ENCODE peak calls at places on chromosomes 11 and 22, in ten cellular contexts. G, L, R, H, P, Z, E, O, C and W are unnamed samples.

GRCh38 chr11:116326146-116326545 is 446.6 kb downstream of the BUD13 start:
- DNase-seq in Z (no peak), O (no peak), E (no peak), P (no peak), H (no peak), G (no peak), R (no peak), L (no peak), C (no peak), W (no peak)

GRCh38 chr11:975824-976223 is 50.2 kb downstream of the AP2A2 start:
- DNase-seq in C (no peak), H (peak), Z (no peak), E (no peak), R (no peak), P (no peak), O (peak), G (peak), L (no peak), W (no peak)

GRCh38 chr11:3837793-3838192 is 3.0 kb downstream of the RHOG start:
- DNase-seq in Z (no peak), R (no peak), H (no peak), E (peak), L (no peak), O (peak), P (no peak), G (peak), C (peak), W (peak)

GRCh38 chr11:111707039-111707690 is 59.0 kb downstream of the PPP2R1B start:
- DNase-seq in C (no peak), L (no peak), H (peak), R (peak), O (no peak), P (peak), E (peak), G (peak), Z (no peak), W (peak)

GRCh38 chr11:10181811-10182210 is 112.2 kb downstream of the SBF2 start:
- DNase-seq in R (peak), P (no peak), G (peak), E (no peak), C (no peak), Z (no peak), O (no peak), L (no peak), H (no peak), W (peak)

GRCh38 chr11:297666-298405 is 1.5 kb downstream of the IFITM5 start:
- DNase-seq in H (no peak), L (no peak), Z (peak), G (peak), R (no peak), E (peak), O (peak), P (peak), C (peak), W (no peak)

GRCh38 chr11:79458712-79459111 is 17.9 kb upstream of the TENM4 start:
- DNase-seq in C (no peak), O (no peak), H (no peak), G (no peak), Z (no peak), L (no peak), P (no peak), R (no peak), E (no peak), W (no peak)

GRCh38 chr11:2564588-2565440 is 120.0 kb downstream of the KCNQ1 start:
- DNase-seq in E (no peak), L (no peak), P (peak), O (no peak), R (no peak), Z (peak), H (no peak), G (no peak), C (peak), W (no peak)

GRCh38 chr22:33821290-33821689 is 99.0 kb downstream of the LARGE1 start:
- DNase-seq in R (no peak), E (no peak), L (no peak), P (no peak), Z (no peak), O (no peak), H (no peak), C (no peak), G (peak), W (no peak)

GRCh38 chr22:44026630-44027511 is 2.8 kb downstream of the PARVB start:
- DNase-seq in Z (no peak), E (peak), H (no peak), G (peak), R (no peak), P (peak), C (peak), O (peak), L (no peak), W (no peak)

GRCh38 chr11:70205766-70206165 is 2.7 kb downstream of the FADD start:
- DNase-seq in H (no peak), O (peak), E (no peak), Z (peak), R (no peak), L (no peak), P (no peak), C (no peak), G (no peak), W (no peak)

GRCh38 chr11:25711008-25711407 is 620.9 kb upstream of the ANO3 start:
- DNase-seq in C (no peak), E (no peak), H (no peak), Z (no peak), G (no peak), P (no peak), L (no peak), R (no peak), O (no peak), W (no peak)

GRCh38 chr11:32154275-32154674 is 63.4 kb downstream of the RCN1 start:
- DNase-seq in R (peak), Z (no peak), E (no peak), L (no peak), C (no peak), G (peak), P (no peak), H (no peak), O (no peak), W (peak)

GRCh38 chr11:103928040-103928555 is 108.3 kb upstream of the DDI1 start:
- DNase-seq in H (no peak), Z (no peak), G (no peak), C (no peak), R (no peak), E (no peak), O (no peak), P (no peak), L (no peak), W (no peak)

GRCh38 chr11:103929168-103929903 is 107.1 kb upstream of the DDI1 start:
- DNase-seq in G (no peak), E (no peak), O (no peak), R (no peak), P (no peak), H (no peak), L (no peak), C (no peak), Z (no peak), W (no peak)

GRCh38 chr11:103926990-103927389 is 109.5 kb upstream of the DDI1 start:
- DNase-seq in P (no peak), E (no peak), L (no peak), Z (no peak), G (no peak), R (no peak), O (no peak), C (no peak), H (no peak), W (no peak)

GRCh38 chr11:103924166-103925013 is 112.0 kb upstream of the DDI1 start:
- DNase-seq in Z (no peak), O (no peak), R (no peak), P (no peak), G (no peak), C (no peak), L (no peak), E (no peak), H (no peak), W (no peak)

GRCh38 chr11:103927535-103927934 is 108.9 kb upstream of the DDI1 start:
- DNase-seq in G (peak), P (no peak), R (no peak), O (no peak), E (no peak), L (no peak), C (no peak), H (no peak), Z (no peak), W (peak)
- TF ChIP-seq CTCF in G (peak), P (peak), R (peak), O (peak), E (peak), L (peak), C (no peak), H (peak), Z (no peak), W (peak)

GRCh38 chr11:14232652-14233051 is 126.3 kb downstream of the RRAS2 start:
- DNase-seq in E (no peak), G (no peak), H (no peak), O (no peak), P (no peak), C (no peak), Z (no peak), R (no peak), L (no peak), W (no peak)
- TF ChIP-seq CTCF in E (peak), G (peak), H (peak), O (no peak), P (no peak), C (peak), Z (no peak), R (peak), L (peak), W (no peak)

GRCh38 chr11:15988693-15989231 is 367.6 kb downstream of the SOX6 start:
- DNase-seq in O (no peak), P (no peak), C (no peak), Z (no peak), H (no peak), R (no peak), L (no peak), E (no peak), G (no peak), W (peak)
- TF ChIP-seq CTCF in O (no peak), P (no peak), C (peak), Z (no peak), H (no peak), R (peak), L (peak), E (peak), G (peak), W (peak)

GRCh38 chr11:58574851-58575250 is 805 bp downstream of the LPXN start:
- DNase-seq in R (peak), H (no peak), E (no peak), C (no peak), L (no peak), G (peak), O (no peak), Z (no peak), P (no peak), W (peak)

GRCh38 chr11:58573451-58574104 is 2.1 kb downstream of the LPXN start:
- DNase-seq in H (peak), P (peak), C (peak), G (peak), L (no peak), O (no peak), E (no peak), Z (no peak), R (peak), W (peak)

GRCh38 chr11:58577441-58578135 is 1.3 kb upstream of the ZFP91 start:
- DNase-seq in L (no peak), G (peak), C (peak), H (peak), R (peak), P (no peak), O (peak), E (peak), Z (peak), W (no peak)

GRCh38 chr11:58576792-58577440 is 1.3 kb upstream of the LPXN start:
- DNase-seq in E (no peak), G (peak), P (no peak), O (no peak), L (no peak), C (no peak), Z (no peak), R (no peak), H (no peak), W (peak)

GRCh38 chr11:58575377-58576020 is at the start of gene LPXN:
- DNase-seq in Z (no peak), E (no peak), H (no peak), G (peak), R (peak), L (no peak), C (no peak), P (no peak), O (no peak), W (peak)
- TF ChIP-seq CTCF in Z (no peak), E (no peak), H (no peak), G (no peak), R (no peak), L (no peak), C (no peak), P (no peak), O (no peak), W (no peak)

DNA sequence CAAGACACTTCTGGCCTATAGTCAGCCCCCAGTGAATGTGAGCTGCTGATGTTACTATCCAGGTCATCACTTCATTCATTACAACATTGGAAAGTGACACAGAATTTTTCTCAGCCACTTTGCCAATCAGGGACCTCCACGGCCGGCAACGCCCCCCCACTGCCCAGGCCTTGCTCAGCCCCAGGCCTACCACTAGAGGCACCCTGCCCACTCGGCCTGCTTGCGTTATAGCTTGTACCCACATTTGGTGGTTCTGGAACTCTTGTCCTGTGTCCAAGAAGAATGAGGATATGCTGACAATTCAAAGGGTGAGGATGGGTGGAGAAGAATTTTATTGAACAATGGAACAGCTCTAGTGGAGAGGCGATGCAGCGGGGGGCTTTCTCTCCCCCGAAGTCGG is 96.2 kb downstream of the TSPAN18 start:
- DNase-seq in G (peak), H (no peak), P (no peak), E (no peak), L (no peak), R (no peak), O (peak), Z (no peak), C (no peak), W (no peak)
- TF ChIP-seq CTCF in G (peak), H (peak), P (no peak), E (no peak), L (peak), R (peak), O (no peak), Z (no peak), C (peak), W (no peak)

GRCh38 chr11:23023319-23023718 is 163.0 kb upstream of the CCDC179 start:
- DNase-seq in P (no peak), E (no peak), R (no peak), G (no peak), H (no peak), Z (no peak), C (no peak), L (no peak), O (no peak), W (no peak)

GRCh38 chr11:23022854-23023253 is 162.6 kb upstream of the CCDC179 start:
- DNase-seq in O (no peak), R (no peak), P (no peak), H (no peak), G (no peak), L (no peak), Z (no peak), C (no peak), E (no peak), W (no peak)

DNA sequence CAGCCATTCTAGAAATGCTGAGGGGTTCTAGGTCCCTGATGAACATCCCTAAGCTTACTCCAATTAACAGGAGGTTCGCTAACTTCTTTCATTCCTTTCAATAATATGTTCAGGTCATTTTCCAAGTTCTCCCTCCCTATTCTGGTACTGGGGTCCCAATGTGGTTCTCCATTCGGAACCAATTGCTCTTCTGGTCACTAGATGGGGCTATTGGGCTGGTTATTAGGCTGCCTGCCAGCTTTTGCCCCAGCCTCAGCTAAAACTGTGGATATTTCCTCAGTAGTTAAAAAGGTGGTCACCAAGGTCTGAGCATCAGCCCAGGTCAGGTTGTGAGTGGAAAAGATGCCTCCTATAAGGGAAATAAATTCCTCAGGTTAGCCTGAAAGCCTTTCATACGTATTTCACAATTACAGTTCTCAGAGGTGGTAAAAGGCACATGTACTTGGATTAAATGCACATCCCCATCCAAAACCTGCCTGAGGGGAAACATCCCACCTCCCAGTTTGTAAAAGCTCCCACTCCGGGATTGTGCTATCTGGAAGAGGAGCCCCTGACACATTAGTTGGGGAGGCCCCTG is 161.1 kb upstream of the CCDC179 start:
- DNase-seq in H (peak), R (no peak), O (no peak), Z (no peak), L (no peak), G (peak), P (peak), C (no peak), E (no peak), W (peak)
- TF ChIP-seq CTCF in H (peak), R (peak), O (peak), Z (peak), L (peak), G (peak), P (peak), C (peak), E (peak), W (peak)

GRCh38 chr11:123057604-123058305 is 4.2 kb downstream of the HSPA8 start:
- DNase-seq in E (no peak), G (no peak), R (no peak), O (no peak), L (no peak), C (no peak), H (no peak), Z (no peak), P (no peak), W (no peak)
- TF ChIP-seq CTCF in E (no peak), G (no peak), R (no peak), O (no peak), L (peak), C (no peak), H (peak), Z (no peak), P (no peak), W (no peak)